ENCODE peak calls at places on chromosomes 2 and 18, in five cellular contexts. H is heart right ventricle, F is endothelial cell, X is thyroid gland, C is dorsolateral prefrontal cortex. D is an unnamed sample.

GRCh38 chr2:170928036-170928823 is 823 bp upstream of the GORASP2 start:
- DNase-seq in X (peak), C (no peak), F (no peak), H (no peak), D (no peak)

GRCh38 chr2:238847841-238848565 is at the start of gene TWIST2:
- DNase-seq in X (peak), C (no peak), H (peak), F (peak), D (no peak)

GRCh38 chr18:13446581-13447470 is 228.3 kb downstream of the LDLRAD4 start:
- DNase-seq in H (no peak), C (no peak), F (no peak), X (no peak), D (no peak)

GRCh38 chr2:70947556-70948184 is 12.0 kb downstream of the ATP6V1B1 start:
- DNase-seq in H (no peak), X (no peak), C (no peak), F (no peak), D (no peak)

GRCh38 chr2:177680866-177681358 is 288.3 kb downstream of the AGPS start:
- DNase-seq in C (no peak), X (no peak), H (no peak), F (no peak), D (no peak)

GRCh38 chr2:70977605-70978205 is 725 bp upstream of the ANKRD53 start:
- DNase-seq in F (no peak), H (no peak), X (peak), C (no peak), D (peak)

GRCh38 chr18:66440433-66440832 is 163.5 kb downstream of the CDH19 start:
- DNase-seq in F (no peak), H (no peak), X (no peak), C (no peak), D (no peak)

GRCh38 chr2:27717070-27717453 is 53.4 kb downstream of the SLC4A1AP start:
- DNase-seq in X (no peak), C (peak), H (peak), F (no peak), D (no peak)

GRCh38 chr2:33216508-33217182 is 259.8 kb upstream of the RASGRP3 start:
- DNase-seq in C (no peak), H (peak), X (peak), F (no peak), D (no peak)

DNA sequence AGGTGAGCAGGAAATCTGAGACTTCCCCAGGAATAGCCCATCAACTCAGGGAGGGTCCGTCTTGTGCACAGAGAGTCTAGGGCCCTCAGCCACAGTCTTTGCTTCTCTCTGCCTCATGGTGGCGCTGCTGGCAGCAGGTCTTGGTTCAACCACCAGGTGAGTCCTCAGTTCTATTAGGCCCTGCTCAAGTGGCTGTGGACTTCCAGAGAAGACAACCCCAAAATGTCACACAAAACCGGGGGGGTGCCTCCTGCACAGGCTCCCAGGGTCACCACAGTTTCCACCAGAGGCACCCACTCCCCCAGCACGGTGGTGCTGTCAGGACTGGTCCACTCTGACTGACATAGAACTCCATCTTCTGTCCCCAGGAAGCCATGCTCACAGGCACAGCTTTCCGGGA is 2.4 kb upstream of the CHRNG start:
- DNase-seq in F (peak), X (no peak), C (no peak), H (no peak), D (no peak)
- TF ChIP-seq CTCF in F (peak), X (no peak), C (no peak), H (peak), D (no peak)

GRCh38 chr18:50446629-50447028 is 71.8 kb downstream of the SKA1 start:
- DNase-seq in C (no peak), H (no peak), X (no peak), F (no peak), D (no peak)
- TF ChIP-seq CTCF in C (no peak), H (no peak), X (no peak), F (no peak), D (no peak)

GRCh38 chr18:80161781-80162417 is 52.8 kb downstream of the ADNP2 start:
- DNase-seq in C (no peak), H (no peak), X (no peak), F (no peak), D (no peak)

GRCh38 chr18:80157708-80158343 is 48.8 kb downstream of the ADNP2 start:
- DNase-seq in X (peak), F (peak), H (peak), C (peak), D (peak)

GRCh38 chr18:80158365-80158764 is 49.3 kb downstream of the ADNP2 start:
- DNase-seq in H (no peak), C (no peak), F (no peak), X (no peak), D (no peak)

GRCh38 chr18:80163183-80163582 is 54.1 kb downstream of the ADNP2 start:
- DNase-seq in H (no peak), F (no peak), X (no peak), C (no peak), D (no peak)

DNA sequence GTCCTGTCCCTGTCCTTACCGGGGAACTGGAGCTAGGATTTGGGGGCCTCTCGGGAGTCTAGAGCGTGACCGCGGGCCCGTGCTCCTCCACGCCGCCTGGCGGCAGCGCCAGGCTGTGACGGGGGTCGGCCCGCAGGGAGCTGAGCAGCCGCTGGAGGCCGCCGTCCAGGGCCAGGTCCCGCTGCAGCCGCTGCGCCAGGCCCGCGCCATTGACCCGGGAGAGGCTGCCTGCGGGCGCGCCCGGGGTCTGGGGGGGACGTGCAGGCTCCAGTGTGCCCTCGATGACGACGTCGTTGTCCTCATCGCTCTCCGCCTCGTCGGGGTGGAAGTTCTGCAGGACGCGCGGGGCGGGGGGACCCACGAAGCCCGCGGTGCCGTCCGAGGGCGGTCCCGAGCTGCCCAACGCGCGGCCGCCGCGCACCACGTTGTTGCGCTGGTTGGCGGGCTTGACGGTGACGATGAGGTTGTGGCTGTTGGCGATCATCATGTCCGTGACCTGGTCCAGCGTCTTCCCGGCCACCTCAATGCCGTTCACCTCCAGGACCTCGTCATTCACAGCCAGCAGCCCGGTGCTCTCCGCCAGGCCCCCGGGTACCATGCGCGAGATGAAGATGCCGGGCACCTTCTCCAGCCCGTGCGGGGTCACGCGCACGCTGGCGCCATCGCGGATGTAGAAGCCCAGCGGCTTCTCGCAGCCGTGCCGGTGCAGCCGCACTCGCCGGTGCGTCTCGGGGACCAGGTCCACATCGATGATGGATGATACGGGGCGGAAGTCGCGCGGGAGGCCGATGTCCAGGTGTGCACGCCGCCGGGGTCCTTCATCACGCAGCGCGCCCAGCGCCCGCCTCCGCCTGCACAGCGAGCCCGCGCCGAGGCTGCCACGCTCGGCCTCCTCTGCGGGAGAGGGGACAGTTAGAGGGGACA is 50.9 kb downstream of the ADNP2 start:
- DNase-seq in X (peak), C (no peak), F (peak), H (peak), D (no peak)
- TF ChIP-seq CTCF in X (no peak), C (peak), F (peak), H (peak), D (no peak)

GRCh38 chr2:42156756-42157155 is 12.4 kb upstream of the EML4 start:
- DNase-seq in C (no peak), X (no peak), F (no peak), H (no peak), D (no peak)
- TF ChIP-seq CTCF in C (no peak), X (no peak), F (no peak), H (no peak), D (no peak)